ENCODE peak calls at places on chromosomes 11 and 22, in four cellular contexts. T is GM23248, N is SK-N-SH, E is neural progenitor cell. B is an unnamed sample.

GRCh38 chr11:8886332-8886731 is 24.7 kb upstream of the AKIP1 start:
- DNase-seq in E (no peak), N (no peak), T (no peak), B (no peak)

GRCh38 chr22:49208768-49209252 is 618.9 kb downstream of the BRD1 start:
- DNase-seq in E (peak; percentile 81), T (no peak), N (no peak), B (peak; percentile 8)

GRCh38 chr11:101127348-101127698 is 2.3 kb downstream of the PGR start:
- DNase-seq in T (peak; percentile 29), E (peak; percentile 64), N (no peak), B (peak; percentile 51)

GRCh38 chr11:12840871-12841516 is 166.8 kb downstream of the TEAD1 start:
- DNase-seq in E (peak; percentile 38), N (peak; percentile 33), T (peak; percentile 52), B (no peak)

GRCh38 chr11:95788921-95789505 is 569 bp downstream of the FAM76B start:
- DNase-seq in T (peak; percentile 79), E (peak; percentile 80), N (peak; percentile 49), B (peak; percentile 51)

GRCh38 chr22:49301398-49302149 is 526.1 kb downstream of the BRD1 start:
- DNase-seq in T (no peak), N (no peak), E (no peak), B (no peak)

GRCh38 chr11:61923166-61924015 is 6.0 kb upstream of the RAB3IL1 start:
- DNase-seq in E (peak; percentile 74), T (peak; percentile 72), N (peak; percentile 61), B (peak; percentile 58)

GRCh38 chr11:92329644-92330043 is 105.0 kb downstream of the FAT3 start:
- DNase-seq in N (no peak), T (peak; percentile 45), E (no peak), B (no peak)

GRCh38 chr11:2173761-2174160 is 2.1 kb upstream of the TH start:
- DNase-seq in E (no peak), T (no peak), N (no peak), B (no peak)

GRCh38 chr11:100719809-100720221 is 32.7 kb downstream of the ARHGAP42 start:
- DNase-seq in N (no peak), E (peak; percentile 45), T (peak; percentile 85), B (no peak)

GRCh38 chr11:77542296-77542695 is 47.5 kb upstream of the AQP11 start:
- DNase-seq in N (no peak), T (peak; percentile 65), E (no peak), B (no peak)

GRCh38 chr11:126060651-126061220 is 1.9 kb downstream of the CDON start:
- DNase-seq in E (peak; percentile 32), T (no peak), N (no peak), B (no peak)

GRCh38 chr11:17401841-17402240 is 13.4 kb upstream of the KCNJ11 start:
- DNase-seq in T (no peak), E (no peak), N (no peak), B (no peak)

GRCh38 chr11:84289381-84289906 is 1003.3 kb upstream of the CCDC90B start:
- DNase-seq in N (no peak), E (no peak), T (peak; percentile 80), B (peak; percentile 9)

GRCh38 chr11:75812542-75813040 is 2.4 kb upstream of the UVRAG start:
- DNase-seq in N (no peak), T (no peak), E (no peak), B (no peak)

GRCh38 chr11:86395061-86395551 is 20.4 kb downstream of the CCDC81 start:
- DNase-seq in E (peak; percentile 18), N (no peak), T (peak; percentile 12), B (no peak)

GRCh38 chr11:19199766-19200165 is 2.0 kb downstream of the CSRP3 start:
- DNase-seq in E (no peak), T (no peak), N (no peak), B (no peak)

GRCh38 chr11:19199037-19199436 is 2.7 kb downstream of the CSRP3 start:
- DNase-seq in N (no peak), E (no peak), T (no peak), B (no peak)

GRCh38 chr11:19196458-19196857 is 5.3 kb downstream of the CSRP3 start:
- DNase-seq in N (no peak), T (no peak), E (no peak), B (no peak)

GRCh38 chr11:19201737-19202605 is at the start of gene CSRP3:
- DNase-seq in T (peak; percentile 21), N (no peak), E (no peak), B (no peak)

DNA sequence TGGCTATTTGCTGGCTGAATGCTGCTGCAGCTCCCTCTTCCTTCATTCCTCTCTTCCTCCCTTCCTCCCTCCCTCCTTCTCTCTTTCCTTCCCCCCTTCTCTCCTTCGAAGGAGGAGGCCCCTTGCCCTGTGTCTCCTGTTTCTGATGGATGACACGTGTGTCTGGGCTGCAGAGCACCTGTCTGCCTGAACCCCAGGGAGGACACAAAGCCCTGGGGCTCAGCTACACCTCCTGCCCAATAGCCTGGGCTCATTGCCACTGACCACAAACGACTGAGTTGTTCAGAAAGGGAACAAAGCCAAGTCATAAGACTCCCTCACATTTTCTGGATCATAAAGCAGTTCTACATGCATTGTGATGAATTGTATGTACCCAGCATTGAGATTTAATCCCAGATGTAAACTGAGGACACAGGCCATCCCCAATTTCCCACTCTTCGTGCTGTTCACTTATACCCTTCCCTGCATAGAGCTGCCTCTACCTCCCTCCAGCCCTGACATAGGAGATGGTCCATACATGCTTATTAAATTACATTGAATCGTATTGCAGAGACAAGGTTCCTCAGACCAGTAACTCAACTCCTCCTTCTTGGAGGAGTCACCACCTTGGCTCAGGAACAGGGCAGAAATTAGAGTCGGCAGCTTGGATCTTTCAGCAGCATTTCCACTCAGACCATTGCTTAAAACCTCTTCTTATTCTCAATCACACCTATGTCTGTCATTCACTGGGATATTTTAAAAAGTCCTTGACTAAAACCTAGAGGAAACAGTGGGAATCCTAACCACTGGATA is 1.2 kb downstream of the CSRP3 start:
- DNase-seq in N (no peak), T (peak; percentile 77), E (no peak), B (no peak)
- TF ChIP-seq EZH2phosphoT487 in N (no peak), T (no peak), E (no peak), B (no peak)

DNA sequence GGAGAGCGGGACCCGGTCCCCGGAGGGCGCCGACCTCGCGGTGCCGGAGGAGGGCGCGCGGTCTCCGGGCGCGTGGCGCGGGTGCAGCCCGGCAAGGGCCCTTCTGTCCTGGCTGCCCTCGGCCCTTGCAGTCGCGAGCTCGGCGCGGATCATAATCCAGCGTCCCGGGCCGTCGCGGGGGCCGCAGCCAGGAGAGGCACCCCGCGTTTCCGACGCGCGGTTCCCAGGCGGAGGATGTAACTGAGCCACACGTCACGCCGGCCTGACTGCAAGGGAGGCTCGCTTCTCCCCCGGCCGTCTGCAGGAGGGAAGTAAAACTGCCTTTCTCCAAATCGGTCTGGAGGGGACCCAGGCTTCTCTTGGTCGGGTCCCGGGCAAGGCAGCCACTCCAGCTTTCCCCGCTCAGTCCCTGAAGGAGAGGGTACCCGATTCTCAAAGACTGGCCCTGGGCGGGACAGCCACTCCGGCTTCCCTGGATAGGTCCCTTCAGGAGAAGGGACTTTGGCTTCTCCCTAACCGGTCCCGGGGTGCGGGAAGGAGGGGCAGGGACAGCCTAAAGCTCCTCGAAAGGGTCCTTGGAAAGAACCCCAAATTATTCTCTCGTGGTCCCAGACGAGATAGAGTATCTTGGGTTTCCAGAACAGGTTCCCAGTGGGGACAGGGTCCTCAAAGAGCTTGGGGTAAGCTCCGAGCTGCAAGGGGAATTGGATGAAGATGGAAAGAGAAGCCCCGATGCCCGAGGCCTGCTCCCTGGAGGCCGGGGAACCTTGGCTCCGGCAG is 836 bp downstream of the SPON1 start:
- DNase-seq in T (peak; percentile 55), E (peak; percentile 66), N (peak; percentile 58), B (no peak)
- H3K4me1 ChIP-seq in T (no peaks in the 10 kb centered on the region), E (peaks cover 53% of the 10 kb centered on the region), N (peaks cover 9% of the 10 kb centered on the region), B (no peaks in the 10 kb centered on the region)

DNA sequence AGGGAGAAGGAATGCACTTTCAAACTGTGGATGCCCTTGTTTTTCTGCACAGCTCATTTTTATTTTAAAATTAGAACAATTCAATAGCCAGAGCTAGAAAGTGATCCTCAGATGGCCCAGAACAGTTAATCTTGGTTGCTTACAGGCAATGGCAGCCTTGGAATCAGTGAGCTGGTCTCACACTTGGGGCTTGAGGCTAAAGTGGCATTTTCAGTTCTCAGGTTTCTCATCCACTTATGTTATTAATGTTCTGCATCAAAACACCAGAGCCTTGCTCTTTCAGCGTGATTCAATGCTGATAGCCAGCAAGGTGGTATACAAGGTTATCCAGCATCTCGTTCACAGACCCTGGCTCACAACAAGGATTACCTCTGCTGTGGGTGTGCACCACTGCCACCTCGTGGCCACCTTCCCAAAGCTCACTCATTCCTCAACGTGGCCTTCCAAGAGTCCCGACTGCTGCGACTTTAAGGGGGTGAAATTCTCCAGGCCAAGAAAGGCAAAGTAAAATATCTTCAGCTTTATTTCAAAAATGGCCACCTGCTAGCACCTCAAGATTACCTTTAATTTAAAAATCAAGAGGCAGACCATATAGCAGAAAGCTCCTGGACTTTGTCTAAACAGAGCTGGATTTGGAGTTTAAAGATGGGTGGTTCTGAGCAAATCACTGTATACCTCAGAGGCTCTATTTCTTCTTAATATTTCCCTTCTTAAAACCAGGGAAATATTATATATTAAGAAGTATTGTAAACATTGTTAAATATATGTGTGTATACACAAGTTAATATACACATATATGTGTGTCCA is 34.2 kb upstream of the FSHB start:
- DNase-seq in E (peak; percentile 80), T (peak; percentile 58), N (peak; percentile 37), B (peak; percentile 43)
- TF ChIP-seq EZH2phosphoT487 in E (no peak), T (no peak), N (no peak), B (no peak)

GRCh38 chr11:73317373-73317772 is 9.3 kb downstream of the ARHGEF17 start:
- DNase-seq in N (no peak), E (no peak), T (no peak), B (no peak)
- H3K4me1 ChIP-seq in N (peaks cover 75% of the 10 kb centered on the region), E (peaks cover 58% of the 10 kb centered on the region), T (peaks cover 57% of the 10 kb centered on the region), B (peaks cover 5% of the 10 kb centered on the region)

GRCh38 chr11:111938687-111939160 is 1.6 kb downstream of the DIXDC1 start:
- DNase-seq in E (peak; percentile 40), T (peak; percentile 86), N (peak; percentile 27), B (peak; percentile 30)
- TF ChIP-seq EZH2phosphoT487 in E (no peak), T (no peak), N (no peak), B (no peak)

GRCh38 chr22:21573293-21573734 is 5.8 kb downstream of the UBE2L3 start:
- DNase-seq in N (no peak), E (no peak), T (no peak), B (no peak)
- H3K4me1 ChIP-seq in N (peaks cover 16% of the 10 kb centered on the region), E (peaks cover 24% of the 10 kb centered on the region), T (peaks cover 37% of the 10 kb centered on the region), B (peaks cover 20% of the 10 kb centered on the region)

GRCh38 chr11:78654071-78654470 is 79.4 kb upstream of the NARS2 start:
- DNase-seq in N (no peak), E (peak; percentile 75), T (no peak), B (no peak)

GRCh38 chr11:78651136-78651775 is 76.6 kb upstream of the NARS2 start:
- DNase-seq in E (peak; percentile 7), T (no peak), N (no peak), B (no peak)

GRCh38 chr11:78652866-78653265 is 78.2 kb upstream of the NARS2 start:
- DNase-seq in T (no peak), E (no peak), N (no peak), B (no peak)

GRCh38 chr11:78653294-78653909 is 78.7 kb upstream of the NARS2 start:
- DNase-seq in N (no peak), E (no peak), T (no peak), B (no peak)

GRCh38 chr11:78651923-78652602 is 77.4 kb upstream of the NARS2 start:
- DNase-seq in E (no peak), N (no peak), T (no peak), B (no peak)
- TF ChIP-seq EZH2phosphoT487 in E (no peak), N (no peak), T (no peak), B (no peak)

B was measured in MM.1S.